ENCODE peak calls at places on chromosomes 6 and 20, in nine cellular contexts. Y is NCI-H1105; Q is AG08395; W is Caki2; V is upper lobe of right lung; R is right atrium auricular region; N is neural crest cell; A is testis; M is activated CD8-positive, alpha-beta memory T cell treated with anti-CD3 and anti-CD28 coated beads, Interleukin-2, amount 50 U/mL, for 4 hours. S is an unnamed sample.

GRCh38 chr6:73157870-73158269 is 67.4 kb downstream of the KHDC1L start:
- DNase-seq in M (no peak), N (no peak), R (no peak), W (no peak), Q (no peak), A (no peak), V (no peak), Y (no peak), S (no peak)

GRCh38 chr6:55239099-55239498 is 64.8 kb downstream of the HCRTR2 start:
- DNase-seq in R (no peak), N (no peak), V (no peak), W (no peak), A (peak), Q (no peak), M (no peak), Y (peak), S (peak)

GRCh38 chr20:57051096-57051495 is 215.3 kb downstream of the BMP7 start:
- DNase-seq in M (no peak), A (no peak), R (no peak), Q (no peak), N (no peak), V (no peak), W (no peak), Y (no peak), S (peak)

GRCh38 chr6:43910638-43911353 is 140.8 kb downstream of the VEGFA start:
- DNase-seq in M (no peak), N (no peak), Q (no peak), R (no peak), Y (no peak), A (no peak), W (no peak), V (no peak), S (peak)

GRCh38 chr20:34562643-34563042 is 4.1 kb downstream of the MAP1LC3A start:
- DNase-seq in R (no peak), Y (no peak), N (no peak), M (no peak), Q (peak), V (no peak), W (no peak), A (no peak), S (peak)

GRCh38 chr20:37567671-37568588 is 40.3 kb upstream of the BLCAP start:
- DNase-seq in Q (no peak), M (no peak), Y (peak), N (no peak), R (peak), W (no peak), A (peak), V (no peak), S (no peak)

GRCh38 chr20:31661625-31662371 is 24.1 kb downstream of the COX4I2 start:
- DNase-seq in N (peak), V (peak), Y (peak), Q (peak), R (peak), M (peak), A (peak), W (peak), S (peak)

GRCh38 chr20:8807480-8808179 is 261.3 kb upstream of the PLCB4 start:
- DNase-seq in N (no peak), Y (no peak), V (no peak), Q (no peak), M (no peak), W (no peak), R (no peak), A (no peak), S (no peak)

GRCh38 chr6:43339168-43339567 is 30.3 kb downstream of the ZNF318 start:
- DNase-seq in A (no peak), V (no peak), M (no peak), R (no peak), Y (no peak), Q (no peak), N (no peak), W (no peak), S (no peak)

GRCh38 chr20:50957798-50958732 is at the start of gene DPM1:
- DNase-seq in R (peak), N (peak), Q (peak), A (peak), Y (peak), V (peak), M (peak), W (peak), S (peak)

GRCh38 chr6:17042422-17043147 is 59.3 kb upstream of the STMND1 start:
- DNase-seq in R (no peak), M (no peak), W (peak), Y (no peak), Q (peak), A (peak), V (no peak), N (no peak), S (peak)

GRCh38 chr6:299050-299980 is 7.0 kb downstream of the DUSP22 start:
- DNase-seq in Q (no peak), A (no peak), Y (no peak), V (no peak), N (no peak), W (no peak), M (no peak), R (no peak), S (no peak)

GRCh38 chr6:43948527-43949450 is 178.5 kb downstream of the MRPL14 start:
- DNase-seq in M (no peak), W (no peak), V (no peak), Y (no peak), A (no peak), Q (no peak), R (no peak), N (no peak), S (peak)

GRCh38 chr6:87789198-87789899 is 87.3 kb upstream of the AKIRIN2 start:
- DNase-seq in Q (peak), M (no peak), Y (peak), A (peak), W (peak), V (no peak), R (no peak), N (no peak), S (peak)

GRCh38 chr6:93894521-93894920 is 475.2 kb upstream of the EPHA7 start:
- DNase-seq in A (no peak), M (no peak), Y (no peak), V (no peak), W (no peak), R (no peak), Q (no peak), N (no peak), S (no peak)

GRCh38 chr6:7156666-7157278 is 49.0 kb downstream of the RREB1 start:
- DNase-seq in A (no peak), W (no peak), V (no peak), Q (peak), Y (no peak), M (no peak), N (no peak), R (no peak), S (peak)

S was measured in M059J.